ENCODE peak calls at places on chromosomes 11 and 22, in eight cellular contexts. G is body of pancreas, Z is HCT116, I is uterus, K is esophagus squamous epithelium, L is GM12891, O is H54, N is lower leg skin. A is an unnamed sample.

GRCh38 chr11:129694538-129694937 is 121.1 kb upstream of the TMEM45B start:
- DNase-seq in I (no peak), Z (no peak), G (no peak), K (no peak), N (no peak), O (peak; percentile 8), L (no peak), A (no peak)

GRCh38 chr11:62645660-62645933 is 816 bp downstream of the GANAB start:
- DNase-seq in O (no peak), K (no peak), G (no peak), L (no peak), N (no peak), I (no peak), Z (no peak), A (no peak)

GRCh38 chr11:13667795-13668101 is 720 bp upstream of the FAR1 start:
- DNase-seq in G (no peak), L (no peak), I (no peak), Z (no peak), O (no peak), K (no peak), N (no peak), A (no peak)

GRCh38 chr11:112506852-112507251 is 246.2 kb upstream of the PLET1 start:
- DNase-seq in Z (no peak), K (no peak), G (no peak), O (no peak), N (no peak), L (no peak), I (no peak), A (no peak)

GRCh38 chr11:94958118-94958517 is 15.2 kb downstream of the CWC15 start:
- DNase-seq in I (no peak), L (no peak), Z (no peak), K (no peak), N (no peak), G (no peak), O (no peak), A (no peak)

GRCh38 chr11:123755813-123756212 is 1.5 kb upstream of the OR6X1 start:
- DNase-seq in O (no peak), K (no peak), G (no peak), N (no peak), L (no peak), Z (no peak), I (no peak), A (no peak)

GRCh38 chr11:93100211-93100610 is 97.6 kb downstream of the SLC36A4 start:
- DNase-seq in I (no peak), G (no peak), K (no peak), L (no peak), N (no peak), Z (no peak), O (no peak), A (no peak)

GRCh38 chr22:45612451-45612901 is 59.2 kb upstream of the ATXN10 start:
- DNase-seq in I (peak; percentile 32), O (peak; percentile 53), N (peak; percentile 66), G (peak; percentile 51), Z (no peak), L (no peak), K (peak; percentile 6), A (no peak)

GRCh38 chr11:65887723-65888162 is 528 bp downstream of the FIBP start:
- DNase-seq in K (no peak), Z (no peak), N (no peak), G (no peak), O (no peak), L (no peak), I (no peak), A (no peak)

GRCh38 chr11:64787526-64788320 is 9.4 kb upstream of the SF1 start:
- DNase-seq in N (no peak), O (peak; percentile 77), K (no peak), G (peak; percentile 72), L (peak; percentile 74), Z (no peak), I (no peak), A (peak; percentile 83)

GRCh38 chr11:34161812-34162506 is 56.5 kb downstream of the NAT10 start:
- DNase-seq in I (no peak), Z (no peak), L (no peak), O (no peak), K (no peak), G (no peak), N (no peak), A (peak; percentile 28)

GRCh38 chr11:120801801-120802689 is 221.9 kb upstream of the TBCEL start:
- DNase-seq in G (peak; percentile 55), Z (peak; percentile 32), K (no peak), O (peak; percentile 45), N (peak; percentile 47), L (peak; percentile 51), I (peak; percentile 53), A (peak; percentile 39)

GRCh38 chr11:72668645-72669347 is 5.4 kb downstream of the PDE2A start:
- DNase-seq in N (no peak), L (peak; percentile 83), G (no peak), O (peak; percentile 38), I (no peak), Z (no peak), K (no peak), A (no peak)

GRCh38 chr11:4560462-4560861 is 15.5 kb downstream of the OR52M1 start:
- DNase-seq in Z (no peak), O (no peak), I (no peak), N (no peak), G (peak; percentile 4), L (no peak), K (no peak), A (no peak)

GRCh38 chr22:45887202-45888131 is 89.5 kb downstream of the WNT7B start:
- DNase-seq in G (peak; percentile 81), Z (no peak), O (no peak), I (no peak), N (no peak), K (no peak), L (no peak), A (no peak)

GRCh38 chr11:93089474-93090102 is 108.2 kb downstream of the SLC36A4 start:
- DNase-seq in I (no peak), O (no peak), K (no peak), Z (peak; percentile 52), G (peak; percentile 25), N (peak; percentile 15), L (no peak), A (peak; percentile 8)

GRCh38 chr11:100574894-100575769 is 112.0 kb upstream of the ARHGAP42 start:
- DNase-seq in O (no peak), L (no peak), G (no peak), N (no peak), I (no peak), K (no peak), Z (peak; percentile 13), A (peak; percentile 2)

GRCh38 chr11:44559207-44559943 is 6.1 kb upstream of the CD82 start:
- DNase-seq in Z (no peak), K (no peak), N (no peak), O (no peak), L (no peak), I (no peak), G (no peak), A (no peak)

GRCh38 chr11:120386774-120387371 is 50.7 kb downstream of the ARHGEF12 start:
- DNase-seq in L (no peak), Z (no peak), G (no peak), K (no peak), N (no peak), I (no peak), O (no peak), A (no peak)

GRCh38 chr11:44162004-44162403 is 66.5 kb downstream of the EXT2 start:
- DNase-seq in G (no peak), L (no peak), N (no peak), O (no peak), I (no peak), Z (no peak), K (no peak), A (no peak)

GRCh38 chr22:44024288-44024908 is at the start of gene PARVB:
- DNase-seq in Z (no peak), G (no peak), N (no peak), K (no peak), L (peak; percentile 31), O (no peak), I (no peak), A (peak; percentile 70)

GRCh38 chr11:134223836-134224709 is at the start of the genes NCAPD3 and VPS26B:
- DNase-seq in Z (peak; percentile 88), K (peak; percentile 80), L (peak; percentile 91), N (peak; percentile 96), I (peak; percentile 96), G (peak; percentile 97), O (peak; percentile 93), A (peak; percentile 97)
- TF ChIP-seq POLR2A in Z (peak; percentile 93), K (peak; percentile 98), L (peak; percentile 85), N (no peak), I (peak; percentile 99), G (peak; percentile 96), O (peak; percentile 67), A (peak; percentile 99)

GRCh38 chr11:2382129-2382517 is 5.0 kb downstream of the CD81 start:
- DNase-seq in O (no peak), G (no peak), Z (no peak), N (no peak), I (peak; percentile 34), K (no peak), L (no peak), A (no peak)
- TF ChIP-seq POLR2A in O (no peak), G (no peak), Z (no peak), N (no peak), I (no peak), K (no peak), L (no peak), A (no peak)

GRCh38 chr11:75474878-75475766 is 42.1 kb upstream of the KLHL35 start:
- DNase-seq in I (peak; percentile 75), O (no peak), Z (no peak), L (peak; percentile 67), N (no peak), G (peak; percentile 51), K (no peak), A (peak; percentile 79)
- TF ChIP-seq POLR2A in I (no peak), O (no peak), Z (no peak), L (no peak), N (no peak), G (no peak), K (no peak), A (no peak)

GRCh38 chr11:60118333-60118732 is 29.9 kb downstream of the MS4A2 start:
- DNase-seq in Z (no peak), O (no peak), G (no peak), K (no peak), L (no peak), N (no peak), I (no peak), A (no peak)

GRCh38 chr11:60122414-60123036 is 34.1 kb downstream of the MS4A2 start:
- DNase-seq in Z (no peak), K (no peak), I (no peak), L (no peak), G (no peak), O (no peak), N (no peak), A (no peak)

GRCh38 chr11:60119708-60120107 is 31.2 kb downstream of the MS4A2 start:
- DNase-seq in I (no peak), K (no peak), O (no peak), L (no peak), Z (no peak), G (no peak), N (no peak), A (no peak)

GRCh38 chr11:60124802-60125432 is 36.5 kb downstream of the MS4A2 start:
- DNase-seq in I (no peak), N (no peak), G (no peak), O (no peak), L (no peak), Z (no peak), K (no peak), A (no peak)

DNA sequence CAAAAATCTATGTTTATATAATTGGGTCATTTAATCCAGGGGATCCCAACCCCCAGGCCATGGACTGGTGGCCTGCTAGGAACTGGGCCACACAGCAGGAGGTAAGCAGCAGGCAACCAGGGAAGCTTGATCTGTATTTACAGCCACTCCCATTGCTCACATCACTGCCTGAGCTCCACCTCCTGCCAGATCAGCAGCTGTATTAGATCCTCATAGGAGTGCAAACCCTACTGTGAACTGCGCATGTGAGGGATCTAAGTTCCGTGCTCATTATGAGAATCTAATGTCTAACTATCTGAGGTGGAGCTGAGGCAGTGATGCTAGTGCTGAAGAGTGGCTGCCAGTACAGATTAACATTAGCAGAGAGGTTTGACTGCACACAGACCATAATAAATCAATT is 32.8 kb downstream of the MS4A2 start:
- DNase-seq in L (no peak), K (no peak), I (no peak), O (no peak), G (peak; percentile 3), Z (no peak), N (no peak), A (peak; percentile 26)
- TF ChIP-seq POLR2A in L (no peak), K (no peak), I (no peak), O (no peak), G (no peak), Z (no peak), N (no peak), A (no peak)

A was measured in erythroblast.